ENCODE peak calls at places on chromosomes 2 and 18, in four cellular contexts. One of them, this sample, is unnamed.

GRCh38 chr2:46929612-46930011 is 14.0 kb upstream of the MCFD2 start:
- DNase-seq in NCI-H2081 treated with DMSO at 0.1 percent for 48 hours: no peak
- DNase-seq in choroid plexus epithelial cell: no peak
- DNase-seq in effector CD4-positive, alpha-beta T cell: no peak
- DNase-seq in this sample: no peak

GRCh38 chr2:98835831-98836385 is 100.1 kb downstream of the CRACDL start:
- DNase-seq in NCI-H2081 treated with DMSO at 0.1 percent for 48 hours: no peak
- DNase-seq in effector CD4-positive, alpha-beta T cell: peak; percentile 56
- DNase-seq in choroid plexus epithelial cell: no peak
- DNase-seq in this sample: no peak

GRCh38 chr18:22348521-22349316 is 69.0 kb downstream of the CTAGE1 start:
- DNase-seq in effector CD4-positive, alpha-beta T cell: no peak
- DNase-seq in NCI-H2081 treated with DMSO at 0.1 percent for 48 hours: no peak
- DNase-seq in choroid plexus epithelial cell: peak; percentile 67
- DNase-seq in this sample: no peak

GRCh38 chr2:200051621-200051945 is 96.2 kb downstream of the MAIP1 start:
- DNase-seq in effector CD4-positive, alpha-beta T cell: no peak
- DNase-seq in NCI-H2081 treated with DMSO at 0.1 percent for 48 hours: no peak
- DNase-seq in choroid plexus epithelial cell: no peak
- DNase-seq in this sample: no peak

GRCh38 chr2:26770986-26771586 is 7.0 kb downstream of the SLC35F6 start:
- DNase-seq in NCI-H2081 treated with DMSO at 0.1 percent for 48 hours: no peak
- DNase-seq in effector CD4-positive, alpha-beta T cell: no peak
- DNase-seq in choroid plexus epithelial cell: peak; percentile 91
- DNase-seq in this sample: no peak

GRCh38 chr2:83994767-83995166 is 464.3 kb downstream of the SUCLG1 start:
- DNase-seq in choroid plexus epithelial cell: no peak
- DNase-seq in NCI-H2081 treated with DMSO at 0.1 percent for 48 hours: no peak
- DNase-seq in effector CD4-positive, alpha-beta T cell: no peak
- DNase-seq in this sample: no peak

GRCh38 chr2:27264753-27265535 is 2.1 kb upstream of the SLC30A3 start:
- DNase-seq in effector CD4-positive, alpha-beta T cell: peak; percentile 51
- DNase-seq in choroid plexus epithelial cell: peak; percentile 27
- DNase-seq in NCI-H2081 treated with DMSO at 0.1 percent for 48 hours: peak; percentile 18
- DNase-seq in this sample: peak; percentile 84

GRCh38 chr2:45452866-45453265 is 158.2 kb downstream of the SRBD1 start:
- DNase-seq in choroid plexus epithelial cell: peak; percentile 96
- DNase-seq in effector CD4-positive, alpha-beta T cell: no peak
- DNase-seq in NCI-H2081 treated with DMSO at 0.1 percent for 48 hours: no peak
- DNase-seq in this sample: no peak

GRCh38 chr2:127104881-127105655 is 1.9 kb downstream of the BIN1 start:
- DNase-seq in effector CD4-positive, alpha-beta T cell: no peak
- DNase-seq in NCI-H2081 treated with DMSO at 0.1 percent for 48 hours: no peak
- DNase-seq in choroid plexus epithelial cell: no peak
- DNase-seq in this sample: no peak

GRCh38 chr2:33136570-33136969 is 189.8 kb downstream of the LTBP1 start:
- DNase-seq in choroid plexus epithelial cell: peak; percentile 56
- DNase-seq in effector CD4-positive, alpha-beta T cell: no peak
- DNase-seq in NCI-H2081 treated with DMSO at 0.1 percent for 48 hours: no peak
- DNase-seq in this sample: no peak

GRCh38 chr2:160425394-160425793 is 68.2 kb downstream of the RBMS1 start:
- DNase-seq in NCI-H2081 treated with DMSO at 0.1 percent for 48 hours: no peak
- DNase-seq in effector CD4-positive, alpha-beta T cell: no peak
- DNase-seq in choroid plexus epithelial cell: peak; percentile 62
- DNase-seq in this sample: no peak

GRCh38 chr2:140797718-140798117 is 1333.1 kb downstream of the LRP1B start:
- DNase-seq in choroid plexus epithelial cell: no peak
- DNase-seq in effector CD4-positive, alpha-beta T cell: no peak
- DNase-seq in NCI-H2081 treated with DMSO at 0.1 percent for 48 hours: no peak
- DNase-seq in this sample: no peak

GRCh38 chr2:96923810-96924774 is 54.2 kb upstream of the SEMA4C start:
- DNase-seq in NCI-H2081 treated with DMSO at 0.1 percent for 48 hours: no peak
- DNase-seq in choroid plexus epithelial cell: no peak
- DNase-seq in effector CD4-positive, alpha-beta T cell: peak; percentile 5
- DNase-seq in this sample: no peak

GRCh38 chr2:177717831-177718618 is 325.5 kb downstream of the AGPS start:
- DNase-seq in effector CD4-positive, alpha-beta T cell: no peak
- DNase-seq in NCI-H2081 treated with DMSO at 0.1 percent for 48 hours: no peak
- DNase-seq in choroid plexus epithelial cell: peak; percentile 21
- DNase-seq in this sample: no peak

GRCh38 chr2:158745067-158745865 is 49.9 kb upstream of the DAPL1 start:
- DNase-seq in effector CD4-positive, alpha-beta T cell: peak; percentile 9
- DNase-seq in NCI-H2081 treated with DMSO at 0.1 percent for 48 hours: peak; percentile 19
- DNase-seq in choroid plexus epithelial cell: peak; percentile 89
- DNase-seq in this sample: peak; percentile 31

This sample was measured in NCI-H1930.